ENCODE peak calls at places on chromosomes 7 and 10, in four cellular contexts. O is HepG2; W is Peyer's patch; H is CD4-positive, alpha-beta memory T cell. F is an unnamed sample. For H3K4me1, the result is how much of the 10 kb centered on the place peaks cover.

GRCh38 chr10:101559596-101560292 is 28.3 kb downstream of the POLL start:
- DNase-seq in O (no peak), W (peak), H (no peak), F (no peak)

GRCh38 chr7:19060870-19061269 is 56.6 kb downstream of the TWIST1 start:
- DNase-seq in O (no peak), W (no peak), H (no peak), F (no peak)

GRCh38 chr10:29811751-29812427 is 177.1 kb upstream of the SVIL start:
- DNase-seq in O (no peak), W (no peak), H (peak), F (peak)

GRCh38 chr10:119288574-119289001 is 81.2 kb downstream of the GRK5 start:
- DNase-seq in O (no peak), W (no peak), H (no peak), F (no peak)

GRCh38 chr10:112716924-112717348 is 233.1 kb upstream of the TCF7L2 start:
- DNase-seq in O (peak), W (no peak), H (no peak), F (no peak)

GRCh38 chr7:111560773-111561658 is 1.3 kb downstream of the IMMP2L start:
- DNase-seq in O (peak), W (no peak), H (no peak), F (peak)

GRCh38 chr10:51879238-51879637 is 179.8 kb upstream of the CSTF2T start:
- DNase-seq in O (no peak), W (no peak), H (peak), F (no peak)

GRCh38 chr10:127908106-127908957 is 1.4 kb downstream of the PTPRE start:
- DNase-seq in O (peak), W (peak), H (no peak), F (no peak)

GRCh38 chr10:5450605-5451384 is 38.4 kb downstream of the NET1 start:
- DNase-seq in O (no peak), W (no peak), H (no peak), F (no peak)

GRCh38 chr10:111440501-111440900 is 363.7 kb downstream of the ADRA2A start:
- DNase-seq in O (no peak), W (no peak), H (no peak), F (no peak)

GRCh38 chr10:124732931-124733536 is 11.1 kb downstream of the FAM53B start:
- DNase-seq in O (no peak), W (no peak), H (peak), F (no peak)

GRCh38 chr10:69802424-69803161 is 887 bp downstream of the COL13A1 start:
- DNase-seq in O (no peak), W (no peak), H (no peak), F (no peak)

GRCh38 chr10:29533696-29534285 is 101.0 kb downstream of the SVIL start:
- DNase-seq in O (no peak), W (no peak), H (no peak), F (no peak)

GRCh38 chr7:98509836-98510235 is 107.2 kb upstream of the NPTX2 start:
- DNase-seq in O (no peak), W (no peak), H (no peak), F (no peak)

GRCh38 chr10:131642966-131643365 is 257.8 kb upstream of the PPP2R2D start:
- DNase-seq in O (no peak), W (no peak), H (no peak), F (no peak)

GRCh38 chr10:110172155-110172554 is 35.2 kb upstream of the MXI1 start:
- DNase-seq in O (no peak), W (no peak), H (no peak), F (no peak)
- H3K4me1 ChIP-seq in O (under half), W (under half), H (under half), F (under half)

GRCh38 chr7:131234719-131235488 is 92.8 kb upstream of the MKLN1 start:
- DNase-seq in O (no peak), W (no peak), H (no peak), F (no peak)
- H3K4me1 ChIP-seq in O (under half), W (under half), H (under half), F (under half)

GRCh38 chr10:35268791-35269257 is 67.5 kb upstream of the CCNY start:
- DNase-seq in O (no peak), W (no peak), H (no peak), F (no peak)

GRCh38 chr10:35274511-35275060 is 61.7 kb upstream of the CCNY start:
- DNase-seq in O (no peak), W (no peak), H (no peak), F (no peak)

GRCh38 chr10:35268323-35268722 is 68.0 kb upstream of the CCNY start:
- DNase-seq in O (no peak), W (no peak), H (no peak), F (no peak)

GRCh38 chr10:35271086-35271834 is 65.0 kb upstream of the CCNY start:
- DNase-seq in O (no peak), W (no peak), H (no peak), F (no peak)

DNA sequence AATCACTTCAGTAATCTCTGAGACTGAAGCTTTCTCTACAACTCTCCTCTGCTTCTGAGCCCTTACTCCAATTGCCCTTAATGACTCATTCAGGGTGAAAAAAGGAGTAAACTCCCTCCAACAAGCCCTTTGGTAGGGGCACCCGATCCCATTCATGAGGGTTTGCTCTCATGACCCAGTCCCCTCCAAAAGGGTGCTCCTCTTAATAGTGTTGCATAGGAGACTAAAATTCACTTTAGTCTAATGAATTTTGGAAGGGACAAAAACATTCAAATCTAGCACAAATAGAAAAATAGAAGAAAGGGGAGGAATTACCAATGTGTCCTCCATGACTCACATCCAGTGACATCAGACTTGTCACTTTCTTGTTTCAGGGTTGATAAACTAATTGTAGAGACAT is 66.2 kb upstream of the CCNY start:
- DNase-seq in O (no peak), W (no peak), H (no peak), F (no peak)
- H3K4me1 ChIP-seq in O (under half), W (under half), H (under half), F (under half)

GRCh38 chr10:129631011-129631410 is 164.0 kb downstream of the MGMT start:
- DNase-seq in O (no peak), W (no peak), H (no peak), F (no peak)
- H3K4me1 ChIP-seq in O (under half), W (under half), H (under half), F (under half)

F was measured in naive thymus-derived CD4-positive, alpha-beta T cell.